ENCODE peak calls at places on chromosomes 1 and 21, in four cellular contexts. G is NCI-H446 treated with DMSO at 0.1 percent for 48 hours, Q is mucosa of gallbladder, P is Calu3. I is an unnamed sample.

GRCh38 chr21:26199471-26199870 is 28.9 kb upstream of the APP start:
- DNase-seq in G (no peak), Q (no peak), P (no peak), I (no peak)

GRCh38 chr1:9280015-9280860 is 12.5 kb upstream of the SPSB1 start:
- DNase-seq in P (no peak), G (no peak), Q (no peak), I (no peak)

GRCh38 chr1:90957497-90957896 is 64.3 kb downstream of the ZNF644 start:
- DNase-seq in Q (no peak), P (no peak), G (no peak), I (no peak)

GRCh38 chr1:107122241-107122640 is 18.6 kb upstream of the NTNG1 start:
- DNase-seq in Q (no peak), P (no peak), G (no peak), I (no peak)

GRCh38 chr1:48234086-48234485 is 11.6 kb downstream of the SLC5A9 start:
- DNase-seq in P (no peak), Q (no peak), G (no peak), I (no peak)

GRCh38 chr21:44865561-44866280 is 7.8 kb downstream of the PTTG1IP start:
- DNase-seq in G (no peak), Q (peak), P (no peak), I (no peak)

GRCh38 chr1:2566106-2567045 is 10.2 kb downstream of the TNFRSF14 start:
- DNase-seq in Q (no peak), P (peak), G (no peak), I (no peak)

GRCh38 chr1:244354810-244355278 is 96.9 kb downstream of the ADSS2 start:
- DNase-seq in P (no peak), G (no peak), Q (no peak), I (no peak)

GRCh38 chr1:23177031-23177430 is 8.4 kb upstream of the LUZP1 start:
- DNase-seq in Q (no peak), G (no peak), P (no peak), I (no peak)

I was measured in DMS 273 treated with DMSO at 0.1 percent for 48 hours.